ENCODE peak calls at places on chromosome 22, in five cellular contexts. W is adrenal gland; R is psoas muscle; E is CD8-positive, alpha-beta memory T cell; P is stomach. U is an unnamed sample. For H3K36me3, the result is how much of the 10 kb centered on the place peaks cover.

GRCh38 chr22:35326854-35327562 is 27.3 kb downstream of the TOM1 start:
- DNase-seq in W (no peak), R (peak), E (no peak), P (no peak), U (no peak)

GRCh38 chr22:48318575-48319320 is 1508.9 kb downstream of the BRD1 start:
- DNase-seq in W (no peak), R (peak), E (no peak), P (no peak), U (no peak)

GRCh38 chr22:27558658-27559371 is 242.7 kb downstream of the MN1 start:
- DNase-seq in W (no peak), R (no peak), E (no peak), P (no peak), U (no peak)

GRCh38 chr22:33918676-33919590 is 1.3 kb downstream of the LARGE1 start:
- DNase-seq in W (peak), R (no peak), E (no peak), P (no peak), U (no peak)

GRCh38 chr22:20729194-20729593 is 44.7 kb upstream of the SERPIND1 start:
- DNase-seq in W (no peak), R (no peak), E (no peak), P (no peak), U (no peak)

GRCh38 chr22:32573991-32574390 is 99.4 kb downstream of the FBXO7 start:
- DNase-seq in W (no peak), R (peak), E (no peak), P (no peak), U (no peak)

GRCh38 chr22:30204742-30205111 is 41.8 kb downstream of the LIF start:
- DNase-seq in W (no peak), R (peak), E (no peak), P (peak), U (no peak)

GRCh38 chr22:20552450-20552894 is 45.1 kb downstream of the MED15 start:
- DNase-seq in W (peak), R (peak), E (no peak), P (peak), U (no peak)

GRCh38 chr22:41481131-41481830 is 12.4 kb downstream of the ACO2 start:
- DNase-seq in W (peak), R (peak), E (no peak), P (no peak), U (no peak)

GRCh38 chr22:40215266-40215665 is 37.5 kb downstream of the TNRC6B start:
- DNase-seq in W (peak), R (peak), E (no peak), P (peak), U (no peak)
- H3K4me3 ChIP-seq in W (no peak), R (no peak), E (peak), P (no peak), U (no peak)

GRCh38 chr22:31244044-31244942 is 32.2 kb downstream of the LIMK2 start:
- DNase-seq in W (peak), R (peak), E (no peak), P (no peak), U (no peak)

GRCh38 chr22:31243339-31244043 is 31.4 kb downstream of the LIMK2 start:
- DNase-seq in W (no peak), R (no peak), E (no peak), P (no peak), U (no peak)

GRCh38 chr22:31240011-31240410 is 27.9 kb downstream of the LIMK2 start:
- DNase-seq in W (no peak), R (no peak), E (no peak), P (no peak), U (no peak)

GRCh38 chr22:31241936-31242335 is 29.8 kb downstream of the LIMK2 start:
- DNase-seq in W (no peak), R (no peak), E (no peak), P (no peak), U (no peak)

DNA sequence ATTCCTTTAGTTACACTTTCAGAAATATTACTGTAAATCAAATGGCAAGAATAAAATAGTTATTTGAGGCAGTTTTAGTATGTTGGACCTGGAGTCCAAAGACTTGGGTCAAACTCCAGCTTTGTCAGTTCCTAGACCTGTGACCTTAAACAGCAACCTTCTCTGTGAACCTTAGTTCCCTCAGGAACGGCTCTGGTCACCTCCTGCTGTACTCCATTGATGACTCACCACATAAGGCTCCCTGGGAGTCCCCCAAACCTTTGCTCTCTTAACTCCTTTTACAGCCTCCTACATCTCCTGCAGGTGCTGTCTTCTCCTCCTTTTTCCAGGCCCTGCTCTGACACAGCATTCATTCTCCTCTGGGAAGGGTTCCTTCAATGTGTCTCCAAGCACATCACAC is 29.1 kb downstream of the LIMK2 start:
- DNase-seq in W (no peak), R (no peak), E (no peak), P (no peak), U (no peak)
- H3K36me3 ChIP-seq in W (under half), R (under half), E (under half), P (under half), U (under half)

GRCh38 chr22:37483594-37484114 is 2.5 kb downstream of the MFNG start:
- DNase-seq in W (no peak), R (no peak), E (no peak), P (no peak), U (no peak)
- H3K4me3 ChIP-seq in W (no peak), R (peak), E (peak), P (peak), U (no peak)

GRCh38 chr22:19400881-19401280 is 30.7 kb downstream of the HIRA start:
- DNase-seq in W (no peak), R (no peak), E (no peak), P (no peak), U (no peak)
- H3K36me3 ChIP-seq in W (under half), R (under half), E (under half), P (half or more), U (half or more)

DNA sequence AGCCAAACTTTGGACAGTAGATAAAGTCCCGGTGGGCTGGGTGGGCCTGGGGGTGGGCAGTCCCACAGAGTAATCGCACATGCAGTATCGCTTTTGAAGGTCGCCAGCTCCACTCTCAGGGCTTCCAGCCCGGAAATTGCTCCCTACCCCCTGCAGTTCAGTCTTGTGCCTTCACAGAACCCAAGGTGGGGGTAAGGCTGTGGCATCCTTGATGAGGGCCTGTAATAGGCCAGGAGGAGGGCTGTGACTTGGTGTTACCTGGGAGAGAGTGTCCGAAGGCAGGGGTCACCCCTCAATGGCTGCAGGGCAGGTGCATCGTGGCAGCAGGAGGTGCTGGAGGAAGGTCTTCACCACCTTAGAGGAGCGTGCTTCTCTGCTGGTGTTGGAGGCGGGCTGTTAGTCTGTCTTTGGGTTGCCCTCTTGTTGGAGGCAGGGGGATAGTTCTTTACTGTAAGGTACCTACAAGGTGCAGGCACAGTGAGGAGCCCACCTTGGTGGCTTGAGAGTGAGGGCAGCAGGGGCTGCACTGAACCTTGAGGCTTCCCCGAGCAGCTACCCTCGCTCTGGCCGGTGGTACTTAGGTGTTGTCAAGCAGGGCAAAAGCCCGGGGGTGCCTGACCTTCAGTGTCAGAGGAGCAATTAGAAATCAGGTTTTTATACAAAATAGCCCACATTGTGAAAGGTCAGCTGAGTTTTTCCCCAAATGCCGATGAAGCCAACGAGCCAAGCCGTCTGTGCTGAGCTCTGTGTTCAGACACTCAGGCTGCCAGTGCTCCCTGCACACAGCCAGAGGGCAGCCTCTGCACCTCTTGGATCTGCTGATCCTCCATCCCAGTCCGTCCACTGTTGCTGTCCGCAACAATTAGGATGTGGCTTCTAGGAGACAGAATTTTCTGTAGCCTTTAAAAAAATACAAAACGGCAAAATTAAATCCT is 21.9 kb downstream of the SAMM50 start:
- DNase-seq in W (no peak), R (no peak), E (no peak), P (no peak), U (no peak)
- H3K4me3 ChIP-seq in W (no peak), R (no peak), E (no peak), P (no peak), U (no peak)

U was measured in esophagus squamous epithelium.